ENCODE peak calls at places on chromosomes 7 and 10, in six cellular contexts. Q, H, M, D, Z and N are unnamed samples.

GRCh38 chr10:36211856-36212255 is 569.8 kb upstream of the FZD8 start:
- DNase-seq in D (no peak), H (no peak), Q (no peak), M (no peak), Z (no peak), N (no peak)

GRCh38 chr10:70909326-70909935 is 21.1 kb upstream of the PCBD1 start:
- DNase-seq in H (no peak), Z (no peak), M (no peak), Q (no peak), D (peak), N (no peak)

GRCh38 chr10:114131094-114131493 is 42.9 kb downstream of the CCDC186 start:
- DNase-seq in Q (no peak), Z (no peak), H (no peak), M (no peak), D (no peak), N (no peak)

GRCh38 chr7:78099715-78100477 is 301.3 kb downstream of the PHTF2 start:
- DNase-seq in M (no peak), Q (peak), D (no peak), Z (no peak), H (no peak), N (peak)

GRCh38 chr7:15989194-15989593 is 302.7 kb upstream of the MEOX2 start:
- DNase-seq in Z (no peak), D (no peak), M (no peak), H (no peak), Q (no peak), N (no peak)

GRCh38 chr10:73771722-73772279 is 10.0 kb upstream of the CHCHD1 start:
- DNase-seq in H (peak), M (peak), D (peak), Q (peak), Z (peak), N (no peak)

GRCh38 chr7:100632951-100633717 is 8.2 kb downstream of the TFR2 start:
- DNase-seq in M (peak), Z (peak), Q (peak), H (no peak), D (peak), N (peak)

GRCh38 chr10:90378524-90379076 is 479.2 kb downstream of the HTR7 start:
- DNase-seq in Q (peak), Z (no peak), M (no peak), D (no peak), H (peak), N (no peak)

GRCh38 chr7:150862356-150862755 is 10.0 kb downstream of the AOC1 start:
- DNase-seq in Q (no peak), D (no peak), M (no peak), H (no peak), Z (peak), N (no peak)

GRCh38 chr7:105760549-105761447 is 115.6 kb downstream of the ATXN7L1 start:
- DNase-seq in H (no peak), Q (peak), M (peak), Z (no peak), D (no peak), N (peak)

GRCh38 chr7:130970696-130971095 is 236.7 kb upstream of the KLF14 start:
- DNase-seq in Q (peak), Z (no peak), H (no peak), D (no peak), M (peak), N (no peak)

GRCh38 chr10:4586756-4587155 is 239.3 kb upstream of the AKR1E2 start:
- DNase-seq in Z (no peak), M (peak), H (no peak), Q (peak), D (no peak), N (no peak)

GRCh38 chr10:93058139-93058538 is 2.5 kb upstream of the CYP26C1 start:
- DNase-seq in M (no peak), Z (no peak), H (no peak), D (no peak), Q (peak), N (no peak)

GRCh38 chr7:29723599-29723998 is 82.7 kb upstream of the WIPF3 start:
- DNase-seq in M (peak), H (no peak), Q (peak), Z (no peak), D (no peak), N (peak)

GRCh38 chr10:132634241-132634946 is 96.8 kb downstream of the INPP5A start:
- DNase-seq in M (no peak), D (peak), H (no peak), Z (no peak), Q (no peak), N (no peak)

GRCh38 chr10:385571-386300 is 250.5 kb downstream of the ZMYND11 start:
- DNase-seq in Q (no peak), H (no peak), M (no peak), D (no peak), Z (no peak), N (no peak)

GRCh38 chr7:45120-46090 is 147.0 kb upstream of the FAM20C start:
- DNase-seq in D (no peak), H (no peak), Z (peak), M (no peak), Q (no peak), N (no peak)

GRCh38 chr7:55787796-55788195 is 74.8 kb downstream of the SEPTIN14 start:
- DNase-seq in H (no peak), Q (no peak), D (no peak), Z (no peak), M (no peak), N (no peak)

GRCh38 chr10:110212119-110213006 is 5.0 kb downstream of the MXI1 start:
- DNase-seq in Z (peak), H (no peak), M (no peak), Q (no peak), D (no peak), N (no peak)

GRCh38 chr10:125362966-125363365 is 202.6 kb upstream of the CTBP2 start:
- DNase-seq in Z (no peak), H (no peak), Q (no peak), M (no peak), D (no peak), N (no peak)

GRCh38 chr7:37357277-37357996 is 91.2 kb downstream of the ELMO1 start:
- DNase-seq in Z (no peak), D (no peak), H (no peak), M (peak), Q (no peak), N (no peak)

GRCh38 chr10:117997673-117998072 is 49.1 kb downstream of the RAB11FIP2 start:
- DNase-seq in H (no peak), M (no peak), Q (no peak), D (no peak), Z (no peak), N (no peak)

GRCh38 chr7:36653011-36653670 is 71.2 kb downstream of the AOAH start:
- DNase-seq in Z (no peak), H (peak), Q (peak), D (no peak), M (peak), N (no peak)

GRCh38 chr7:29957921-29958320 is 31.7 kb downstream of the SCRN1 start:
- DNase-seq in Q (no peak), Z (no peak), D (peak), H (no peak), M (no peak), N (no peak)

GRCh38 chr10:17214991-17215781 is 12.9 kb upstream of the VIM start:
- DNase-seq in M (peak), H (peak), Z (no peak), Q (peak), D (no peak), N (peak)

GRCh38 chr7:15686957-15687644 is 618 bp upstream of the MEOX2 start:
- DNase-seq in Q (no peak), M (no peak), Z (peak), H (no peak), D (peak), N (no peak)

GRCh38 chr10:116748041-116748440 is 5.7 kb upstream of the HSPA12A start:
- DNase-seq in M (peak), D (no peak), H (no peak), Q (peak), Z (no peak), N (peak)

GRCh38 chr7:77802557-77803410 is 4.2 kb downstream of the PHTF2 start:
- DNase-seq in M (peak), Q (no peak), H (no peak), D (no peak), Z (no peak), N (peak)

GRCh38 chr10:132918617-132919373 is 23.6 kb downstream of the CFAP46 start:
- DNase-seq in H (no peak), Q (no peak), Z (no peak), M (no peak), D (no peak), N (no peak)

GRCh38 chr10:7474388-7474787 is 63.6 kb upstream of the SFMBT2 start:
- DNase-seq in Q (no peak), M (no peak), H (no peak), Z (no peak), D (no peak), N (no peak)

GRCh38 chr10:112953760-112954159 is 3.7 kb downstream of the TCF7L2 start:
- DNase-seq in Q (peak), H (no peak), M (peak), D (no peak), Z (no peak), N (peak)

GRCh38 chr10:87916515-87916914 is 53.1 kb downstream of the PTEN start:
- DNase-seq in D (no peak), Q (no peak), M (no peak), H (no peak), Z (no peak), N (no peak)

GRCh38 chr10:72310636-72311035 is 36.9 kb downstream of the DDIT4 start:
- DNase-seq in D (no peak), Q (peak), Z (no peak), H (no peak), M (no peak), N (no peak)

GRCh38 chr10:43205681-43206390 is 61.0 kb downstream of the RASGEF1A start:
- DNase-seq in D (peak), M (no peak), H (no peak), Z (peak), Q (no peak), N (no peak)

GRCh38 chr10:76632158-76633051 is 1005.2 kb downstream of the KCNMA1 start:
- DNase-seq in H (no peak), M (no peak), Q (no peak), D (no peak), Z (no peak), N (no peak)
- TF ChIP-seq CTCF in H (peak), M (peak), Q (peak), D (no peak), Z (no peak), N (peak)

GRCh38 chr10:102645388-102645740 is 1.1 kb downstream of the TRIM8 start:
- DNase-seq in D (no peak), Z (peak), M (no peak), Q (peak), H (no peak), N (peak)
- TF ChIP-seq CTCF in D (no peak), Z (no peak), M (no peak), Q (no peak), H (no peak), N (no peak)

DNA sequence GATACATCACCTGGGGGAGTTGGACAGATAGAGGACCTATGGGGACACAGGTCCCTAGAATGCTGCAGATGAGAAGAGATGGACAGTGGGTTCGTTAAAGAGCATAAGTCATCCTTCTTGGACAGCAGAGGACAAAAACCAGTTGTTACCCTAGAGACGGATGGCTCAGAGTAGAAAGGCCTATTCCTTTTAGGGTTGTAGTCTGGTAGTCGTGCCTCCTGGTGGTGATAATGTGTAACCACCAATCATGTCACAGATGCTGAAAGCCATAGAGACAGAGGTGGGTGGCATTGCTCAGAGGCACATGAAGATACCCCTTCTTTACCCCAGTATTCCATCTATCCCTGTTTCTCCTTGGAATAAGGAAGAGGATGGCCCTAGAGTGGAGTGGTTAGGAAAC is 554.6 kb downstream of the SORCS1 start:
- DNase-seq in Q (no peak), Z (no peak), D (no peak), H (no peak), M (no peak), N (peak)
- TF ChIP-seq CTCF in Q (no peak), Z (peak), D (peak), H (no peak), M (peak), N (peak)

GRCh38 chr10:11457336-11457735 is 154.1 kb downstream of the USP6NL start:
- DNase-seq in Q (no peak), Z (no peak), D (no peak), H (no peak), M (no peak), N (no peak)

GRCh38 chr10:11451640-11452260 is 159.7 kb downstream of the USP6NL start:
- DNase-seq in Q (no peak), D (no peak), M (no peak), Z (no peak), H (no peak), N (no peak)

GRCh38 chr10:11450427-11450826 is 161.0 kb downstream of the USP6NL start:
- DNase-seq in Q (no peak), Z (no peak), H (no peak), M (no peak), D (no peak), N (no peak)

GRCh38 chr10:11454160-11454559 is 157.3 kb downstream of the USP6NL start:
- DNase-seq in H (no peak), Q (no peak), D (no peak), M (no peak), Z (no peak), N (no peak)

DNA sequence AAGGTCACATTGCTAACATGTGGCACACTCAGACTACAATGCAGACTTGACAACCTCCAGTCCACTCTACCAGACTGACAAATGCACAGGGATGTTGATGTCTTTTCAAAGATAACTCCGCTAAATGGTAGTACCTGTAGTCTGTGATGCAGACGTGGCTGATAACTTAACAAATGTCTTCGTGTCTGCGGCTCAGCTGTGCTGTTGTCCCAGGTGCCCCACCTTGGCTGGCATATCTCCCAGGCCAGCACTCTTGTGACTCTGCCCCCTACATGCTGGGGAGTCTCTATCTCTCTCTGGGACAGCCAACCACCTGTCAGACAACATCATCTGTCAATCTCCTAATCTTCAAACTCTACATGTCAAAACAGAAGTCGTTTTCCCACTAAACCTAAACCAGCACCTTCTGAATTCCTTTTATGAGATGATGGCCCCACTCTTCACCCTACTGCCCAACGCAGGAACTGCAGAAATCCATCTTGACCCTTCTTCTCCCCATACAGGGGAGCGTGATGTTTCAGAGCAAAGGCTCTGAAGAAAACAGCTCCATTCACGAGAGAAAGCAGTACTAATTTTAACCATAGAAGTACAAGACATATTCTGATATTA is 156.4 kb downstream of the USP6NL start:
- DNase-seq in H (no peak), Q (no peak), Z (no peak), D (no peak), M (no peak), N (no peak)
- TF ChIP-seq CTCF in H (peak), Q (no peak), Z (no peak), D (peak), M (peak), N (peak)

GRCh38 chr7:73701357-73701995 is 18.0 kb downstream of the STX1A start:
- DNase-seq in H (no peak), Z (no peak), D (peak), Q (peak), M (peak), N (peak)

GRCh38 chr7:73700070-73700423 is 16.6 kb downstream of the BUD23 start:
- DNase-seq in H (no peak), M (no peak), Z (no peak), D (no peak), Q (no peak), N (no peak)

GRCh38 chr7:73700581-73701134 is 17.3 kb downstream of the BUD23 start:
- DNase-seq in Q (no peak), Z (no peak), D (no peak), M (no peak), H (no peak), N (no peak)

GRCh38 chr7:73698410-73698809 is 15.0 kb downstream of the BUD23 start:
- DNase-seq in Z (no peak), D (no peak), M (no peak), H (no peak), Q (no peak), N (no peak)

DNA sequence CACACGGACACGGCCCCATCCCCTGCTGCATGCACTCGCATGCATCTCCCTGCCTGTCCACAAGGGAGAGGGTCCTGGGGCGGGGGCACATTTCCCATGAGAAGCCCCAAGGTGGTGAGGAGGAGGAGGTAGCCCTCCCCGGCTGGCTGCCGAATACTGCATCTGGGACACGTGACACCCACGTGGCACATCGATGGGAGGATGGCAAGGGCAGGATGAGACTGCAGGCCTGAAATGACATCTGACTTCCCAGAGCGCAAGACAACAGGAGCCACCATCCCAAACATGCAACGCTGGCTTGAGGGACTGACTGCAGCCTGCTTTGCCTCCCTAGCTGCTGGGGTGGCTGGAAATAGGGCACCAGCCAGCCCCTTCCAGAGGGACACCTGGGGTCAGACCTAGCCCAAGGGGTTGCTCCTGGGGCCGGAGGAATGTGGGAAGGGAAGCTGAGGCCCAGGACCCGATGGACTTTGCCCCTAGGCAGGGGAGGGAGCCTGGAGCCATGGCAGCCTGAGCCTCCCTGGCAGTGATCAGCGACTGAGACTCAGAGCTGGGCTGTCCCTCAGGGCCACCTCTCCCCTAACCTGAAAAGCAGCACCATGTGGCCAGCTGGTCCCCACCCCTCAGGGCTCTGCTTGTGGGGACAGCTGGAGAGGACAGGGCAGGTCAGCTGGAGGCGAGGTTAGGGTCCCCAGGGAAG is 16.1 kb downstream of the BUD23 start:
- DNase-seq in Z (no peak), Q (no peak), M (no peak), D (peak), H (no peak), N (no peak)
- TF ChIP-seq CTCF in Z (no peak), Q (no peak), M (no peak), D (no peak), H (no peak), N (peak)